ENCODE peak calls at places on chromosomes 4 and X, in ten cellular contexts. G is stimulated activated CD8-positive, alpha-beta memory T cell treated with anti-CD3 and anti-CD28 coated beads, Interleukin-15, amount 100 ng/mL, for 24 hours; I is M059J; S is GM10248; Z is CD8-positive, alpha-beta T cell; U is cardiac muscle cell; K is A549; O is activated CD4-positive, CD25-positive, alpha-beta regulatory T cell treated with anti-CD3 and anti-CD28 coated beads, Interleukin-2, amount 50 U/mL, for 72 hours; D is PC-9; X is GM12878. H is an unnamed sample.
A peak's percentile ranks its signal among the peaks of the same experiment; 100 is the strongest.

GRCh38 chrX:7047951-7048350 is 99.6 kb upstream of the STS start:
- DNase-seq in K (no peak), I (no peak), X (no peak), G (no peak), S (no peak), U (no peak), O (no peak), D (no peak), Z (no peak), H (no peak)

GRCh38 chr4:177313263-177313662 is 3.6 kb downstream of the NEIL3 start:
- DNase-seq in S (no peak), Z (no peak), O (no peak), U (peak; percentile 52), G (no peak), D (no peak), K (no peak), I (no peak), X (no peak), H (no peak)

GRCh38 chr4:79272761-79273160 is 53.1 kb downstream of the NAA11 start:
- DNase-seq in Z (no peak), X (no peak), S (no peak), G (no peak), K (no peak), I (no peak), U (no peak), D (no peak), O (no peak), H (no peak)

GRCh38 chr4:1618438-1618837 is 65.7 kb downstream of the FAM53A start:
- DNase-seq in Z (no peak), S (no peak), I (no peak), G (no peak), D (no peak), X (no peak), O (no peak), U (no peak), K (no peak), H (no peak)

GRCh38 chr4:176357359-176358082 is 37.8 kb downstream of the SPCS3 start:
- DNase-seq in Z (no peak), S (peak; percentile 34), G (no peak), X (peak; percentile 48), O (no peak), U (no peak), K (no peak), D (no peak), I (no peak), H (no peak)

GRCh38 chr4:107935246-107935645 is 3.9 kb downstream of the CYP2U1 start:
- DNase-seq in I (no peak), X (no peak), K (no peak), S (no peak), G (no peak), U (peak; percentile 41), Z (no peak), O (no peak), D (no peak), H (no peak)

GRCh38 chr4:160371446-160371845 is 1268.6 kb downstream of the RAPGEF2 start:
- DNase-seq in G (no peak), U (no peak), D (no peak), K (no peak), X (no peak), S (no peak), O (no peak), I (no peak), Z (no peak), H (no peak)

GRCh38 chrX:137052641-137053235 is 18.9 kb upstream of the GPR101 start:
- DNase-seq in I (no peak), K (peak; percentile 8), X (no peak), U (peak; percentile 0), D (no peak), G (no peak), O (peak; percentile 40), S (no peak), Z (peak; percentile 17), H (no peak)

GRCh38 chr4:172514011-172514410 is 654.6 kb upstream of the GALNT7 start:
- DNase-seq in S (no peak), U (no peak), K (no peak), Z (no peak), G (no peak), I (no peak), X (no peak), O (no peak), D (peak; percentile 15), H (no peak)

GRCh38 chr4:142091085-142091513 is 454.7 kb downstream of the IL15 start:
- DNase-seq in Z (no peak), K (peak; percentile 16), O (no peak), S (no peak), I (peak; percentile 94), G (no peak), U (peak; percentile 99), X (no peak), D (no peak), H (no peak)

GRCh38 chr4:107760281-107760947 is 40.4 kb upstream of the PAPSS1 start:
- DNase-seq in U (peak; percentile 36), O (no peak), I (peak; percentile 42), D (no peak), S (no peak), G (no peak), K (peak; percentile 7), X (no peak), Z (no peak), H (no peak)

GRCh38 chr4:188374870-188375269 is 235.6 kb downstream of the TRIML1 start:
- DNase-seq in I (no peak), G (no peak), D (no peak), U (no peak), K (no peak), X (no peak), O (no peak), Z (no peak), S (no peak), H (no peak)

GRCh38 chr4:174989791-174990190 is 71.6 kb downstream of the ADAM29 start:
- DNase-seq in S (no peak), G (no peak), K (no peak), X (no peak), Z (no peak), D (no peak), I (no peak), O (no peak), U (no peak), H (no peak)

GRCh38 chr4:13298655-13299054 is 185.5 kb downstream of the RAB28 start:
- DNase-seq in K (no peak), D (no peak), G (no peak), I (no peak), O (no peak), Z (no peak), U (no peak), S (no peak), X (no peak), H (no peak)

GRCh38 chr4:124030038-124030638 is 633.5 kb downstream of the SPRY1 start:
- DNase-seq in S (no peak), X (no peak), Z (no peak), I (no peak), D (no peak), O (no peak), U (no peak), K (no peak), G (no peak), H (no peak)

GRCh38 chr4:158938462-158939044 is 164.3 kb upstream of the RAPGEF2 start:
- DNase-seq in Z (no peak), G (no peak), S (no peak), D (no peak), O (no peak), U (peak; percentile 15), K (no peak), X (no peak), I (peak; percentile 13), H (no peak)

GRCh38 chr4:144295286-144295995 is 154.9 kb upstream of the GYPA start:
- DNase-seq in K (no peak), U (peak; percentile 6), Z (no peak), O (no peak), D (peak; percentile 6), S (no peak), G (no peak), X (no peak), I (peak; percentile 69), H (no peak)

GRCh38 chr4:180695851-180696250 is 1547.4 kb upstream of the TENM3 start:
- DNase-seq in Z (no peak), I (peak; percentile 75), D (no peak), U (peak; percentile 1), S (no peak), O (no peak), X (no peak), K (no peak), G (no peak), H (no peak)

GRCh38 chrX:123084797-123085196 is 99.3 kb upstream of the GRIA3 start:
- DNase-seq in Z (no peak), O (no peak), U (no peak), G (no peak), K (no peak), S (no peak), D (no peak), I (peak; percentile 55), X (no peak), H (no peak)

GRCh38 chrX:12610079-12610478 is 181.1 kb upstream of the PRPS2 start:
- DNase-seq in U (peak; percentile 60), X (no peak), I (peak; percentile 91), S (no peak), K (no peak), D (no peak), O (no peak), Z (no peak), G (no peak), H (no peak)

GRCh38 chr4:138910201-138910913 is 105.2 kb upstream of the NOCT start:
- DNase-seq in X (no peak), U (peak; percentile 36), K (peak; percentile 31), I (peak; percentile 72), Z (no peak), O (no peak), S (no peak), D (no peak), G (no peak), H (no peak)

GRCh38 chr4:159639924-159640323 is 537.0 kb downstream of the RAPGEF2 start:
- DNase-seq in U (no peak), S (no peak), D (no peak), G (no peak), Z (no peak), X (no peak), O (no peak), K (no peak), I (peak; percentile 27), H (no peak)

GRCh38 chr4:20333141-20333690 is 81.5 kb downstream of the SLIT2 start:
- DNase-seq in S (no peak), K (no peak), G (no peak), U (no peak), I (no peak), X (no peak), O (no peak), D (no peak), Z (no peak), H (no peak)

GRCh38 chr4:186685744-186686143 is 37.9 kb downstream of the FAT1 start:
- DNase-seq in I (peak; percentile 92), O (no peak), U (peak; percentile 84), G (no peak), K (peak; percentile 31), S (no peak), X (no peak), D (peak; percentile 32), Z (no peak), H (no peak)

GRCh38 chrX:70470850-70471289 is 26.2 kb downstream of the DLG3 start:
- DNase-seq in X (no peak), G (no peak), O (no peak), I (peak; percentile 69), Z (no peak), U (no peak), S (no peak), D (no peak), K (no peak), H (no peak)

GRCh38 chr4:182448281-182449151 is 205.3 kb downstream of the TENM3 start:
- DNase-seq in X (no peak), Z (peak; percentile 24), G (peak; percentile 7), D (peak; percentile 57), K (peak; percentile 72), O (no peak), I (peak; percentile 88), U (peak; percentile 93), S (peak; percentile 44), H (peak; percentile 39)

GRCh38 chr4:138992676-138993075 is 22.9 kb upstream of the NOCT start:
- DNase-seq in S (no peak), G (no peak), O (no peak), I (no peak), K (no peak), Z (no peak), X (no peak), D (no peak), U (no peak), H (no peak)

GRCh38 chr4:94390804-94391410 is 48.3 kb upstream of the HPGDS start:
- DNase-seq in G (no peak), U (peak; percentile 25), Z (peak; percentile 6), I (peak; percentile 15), O (no peak), D (no peak), X (no peak), S (peak; percentile 20), K (peak; percentile 10), H (peak; percentile 12)